ENCODE peak calls at places on chromosomes 4 and X, in seven cellular contexts. I is uterus, C is NB4, E is SK-N-SH, L is HCT116, A is astrocyte of the spinal cord, Z is neural progenitor cell. M is an unnamed sample.

GRCh38 chr4:36159208-36159607 is 85.1 kb downstream of the ARAP2 start:
- DNase-seq in E (peak), Z (no peak), C (peak), I (no peak), L (no peak), A (no peak), M (peak)

GRCh38 chrX:1164322-1165288 is 47.8 kb downstream of the CRLF2 start:
- DNase-seq in A (no peak), I (no peak), C (peak), L (no peak), E (peak), Z (peak), M (no peak)

GRCh38 chrX:19629541-19629940 is 114.2 kb upstream of the MAP3K15 start:
- DNase-seq in Z (no peak), C (no peak), I (no peak), L (no peak), A (no peak), E (peak), M (no peak)

GRCh38 chrX:136674270-136674986 is 26.5 kb downstream of the CD40LG start:
- DNase-seq in L (no peak), C (no peak), I (no peak), E (no peak), Z (no peak), A (no peak), M (no peak)

GRCh38 chrX:21373637-21374162 is 518 bp upstream of the CNKSR2 start:
- DNase-seq in Z (peak), C (no peak), A (no peak), E (no peak), I (no peak), L (no peak), M (peak)

GRCh38 chr4:151133311-151133710 is 33.9 kb downstream of the RPS3A start:
- DNase-seq in E (no peak), I (no peak), A (no peak), Z (no peak), C (no peak), L (no peak), M (no peak)

GRCh38 chrX:44669626-44670025 is 127.0 kb upstream of the FUNDC1 start:
- DNase-seq in C (no peak), I (no peak), Z (no peak), E (no peak), A (no peak), L (no peak), M (no peak)

GRCh38 chrX:23656684-23657083 is 10.6 kb upstream of the PRDX4 start:
- DNase-seq in A (no peak), C (no peak), Z (no peak), I (no peak), E (no peak), L (no peak), M (no peak)

GRCh38 chr4:69896530-69897116 is 34.2 kb upstream of the CSN1S1 start:
- DNase-seq in Z (peak), A (peak), I (no peak), C (peak), E (no peak), L (peak), M (no peak)

GRCh38 chr4:186642530-186642929 is 81.1 kb downstream of the FAT1 start:
- DNase-seq in A (no peak), Z (no peak), E (no peak), L (no peak), I (no peak), C (peak), M (no peak)

GRCh38 chr4:84681488-84682274 is 98.8 kb downstream of the CDS1 start:
- DNase-seq in L (no peak), C (peak), E (no peak), I (no peak), A (peak), Z (peak), M (no peak)

GRCh38 chr4:173318648-173319211 is 15.4 kb downstream of the HMGB2 start:
- DNase-seq in Z (no peak), C (peak), L (peak), E (peak), A (peak), I (no peak), M (no peak)

GRCh38 chrX:39927380-39927779 is 170.4 kb downstream of the BCOR start:
- DNase-seq in I (no peak), L (no peak), Z (no peak), C (no peak), E (no peak), A (no peak), M (no peak)

GRCh38 chr4:42119916-42120315 is 32.5 kb downstream of the BEND4 start:
- DNase-seq in L (no peak), C (no peak), A (no peak), I (no peak), Z (no peak), E (no peak), M (no peak)

GRCh38 chr4:157664726-157665125 is 444.2 kb downstream of the GRIA2 start:
- DNase-seq in A (peak), C (no peak), I (no peak), L (peak), E (no peak), Z (no peak), M (no peak)

GRCh38 chr4:99300934-99301333 is 10.1 kb upstream of the ADH1A start:
- DNase-seq in Z (no peak), L (no peak), A (peak), C (no peak), I (peak), E (no peak), M (no peak)

GRCh38 chr4:48093949-48094550 is 40.0 kb downstream of the TXK start:
- DNase-seq in A (peak), Z (peak), E (no peak), L (no peak), C (no peak), I (no peak), M (no peak)

GRCh38 chr4:686371-687040 is 2.4 kb downstream of the SLC49A3 start:
- DNase-seq in A (no peak), I (no peak), E (no peak), C (no peak), Z (no peak), L (no peak), M (no peak)

GRCh38 chrX:122878269-122878668 is 305.8 kb upstream of the GRIA3 start:
- DNase-seq in L (no peak), I (no peak), Z (no peak), E (no peak), A (no peak), C (no peak), M (no peak)

GRCh38 chr4:144861471-144861870 is 215.5 kb downstream of the HHIP start:
- DNase-seq in I (no peak), E (no peak), C (no peak), A (no peak), Z (no peak), L (no peak), M (no peak)

GRCh38 chr4:8328866-8329559 is 59.5 kb downstream of the HTRA3 start:
- DNase-seq in E (no peak), C (no peak), Z (no peak), A (no peak), L (no peak), I (peak), M (peak)

GRCh38 chr4:188934320-188934975 is 795.2 kb downstream of the TRIML1 start:
- DNase-seq in E (no peak), C (no peak), L (peak), I (no peak), A (peak), Z (no peak), M (no peak)

GRCh38 chr4:37826282-37827029 is at the start of gene PGM2:
- DNase-seq in Z (peak), C (peak), A (peak), L (peak), E (peak), I (peak), M (peak)

GRCh38 chr4:37827802-37828321 is 1.4 kb downstream of the PGM2 start:
- DNase-seq in A (no peak), Z (peak), C (no peak), I (no peak), L (no peak), E (no peak), M (no peak)

GRCh38 chr4:37827030-37827705 is 682 bp downstream of the PGM2 start:
- DNase-seq in I (peak), Z (no peak), A (peak), L (no peak), E (no peak), C (peak), M (no peak)

GRCh38 chr4:37828843-37829242 is 2.4 kb downstream of the PGM2 start:
- DNase-seq in Z (no peak), C (no peak), I (no peak), E (no peak), L (no peak), A (no peak), M (no peak)

GRCh38 chr4:37830640-37831039 is 4.2 kb downstream of the PGM2 start:
- DNase-seq in E (no peak), C (no peak), A (no peak), L (no peak), Z (no peak), I (no peak), M (peak)
- H3K4me3 ChIP-seq in E (no peak), C (no peak), A (no peak), L (no peak), Z (no peak), I (no peak), M (no peak)

GRCh38 chrX:70998402-70999027 is 67.6 kb upstream of the SLC7A3 start:
- DNase-seq in E (no peak), L (no peak), A (peak), Z (peak), I (peak), C (peak), M (peak)
- TF ChIP-seq CTCF in E (peak), L (peak), A (peak), Z (peak), I (no peak), C (no peak), M (peak)

GRCh38 chr4:27811928-27812327 is 951.3 kb downstream of the STIM2 start:
- DNase-seq in Z (no peak), L (no peak), A (no peak), I (no peak), E (no peak), C (no peak), M (no peak)
- H3K4me3 ChIP-seq in Z (no peak), L (no peak), A (no peak), I (no peak), E (no peak), C (no peak), M (no peak)

DNA sequence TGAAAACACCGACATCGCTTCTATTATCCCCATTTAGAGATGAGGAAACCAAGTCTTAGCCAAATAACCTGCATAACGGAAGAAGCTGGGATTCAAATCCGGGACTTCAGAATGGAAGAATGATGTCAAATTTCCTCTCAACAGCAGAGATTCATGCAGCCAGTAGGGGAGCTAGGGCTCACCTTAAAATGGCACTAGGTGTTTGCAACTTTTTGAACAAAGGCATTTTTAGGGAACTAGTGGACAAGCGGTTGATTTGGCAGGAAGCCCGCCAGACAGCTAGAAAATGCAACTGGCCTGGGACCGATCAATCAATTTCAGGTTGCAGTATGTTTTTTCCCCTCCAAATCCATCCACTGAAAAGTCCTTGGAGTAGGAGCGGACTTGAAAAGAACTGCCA is 224.2 kb downstream of the PTTG2 start:
- DNase-seq in E (no peak), I (no peak), A (no peak), Z (no peak), C (peak), L (no peak), M (no peak)
- TF ChIP-seq CTCF in E (peak), I (no peak), A (peak), Z (no peak), C (peak), L (peak), M (peak)

DNA sequence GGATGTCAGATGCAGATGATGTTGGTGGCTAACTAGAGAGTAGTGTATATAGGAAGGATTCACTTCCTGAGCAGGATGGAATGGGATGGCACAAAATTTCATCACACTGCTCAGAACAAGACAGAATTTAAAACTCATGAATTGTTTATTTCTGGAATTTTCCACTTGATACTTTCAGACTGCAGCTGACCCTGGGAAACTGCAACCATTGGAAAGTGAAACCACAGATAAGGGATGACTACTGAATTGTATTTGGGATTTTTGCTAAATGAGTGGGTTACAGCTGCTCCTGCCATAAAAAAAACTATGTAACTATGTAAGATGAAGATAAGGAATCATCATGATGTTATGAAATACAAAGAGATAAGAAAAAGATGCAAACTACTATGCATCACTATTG is 51.4 kb downstream of the NPY5R start:
- DNase-seq in I (no peak), C (no peak), L (no peak), Z (no peak), E (no peak), A (peak), M (no peak)
- H3K4me3 ChIP-seq in I (no peak), C (no peak), L (no peak), Z (no peak), E (no peak), A (no peak), M (no peak)

DNA sequence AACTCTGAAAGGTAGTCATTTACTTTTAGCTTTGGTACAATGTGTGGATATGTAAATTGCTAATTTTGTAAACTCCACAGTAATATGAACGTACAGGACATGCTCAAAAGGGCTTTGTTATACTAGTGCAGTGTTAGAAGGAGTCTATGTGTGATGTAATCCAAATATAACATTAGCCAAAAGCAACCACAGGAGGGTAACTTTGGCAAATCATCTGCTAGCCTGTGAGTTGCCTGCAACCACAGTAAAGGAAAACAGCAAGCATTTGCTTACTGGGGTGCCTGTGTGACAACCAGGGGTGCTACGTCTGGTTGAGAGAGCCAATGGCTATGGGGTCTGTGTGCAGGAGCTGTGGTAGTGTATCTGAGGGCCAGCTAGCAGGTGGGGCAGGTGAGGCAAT is 245.8 kb downstream of the ADAMTS3 start:
- DNase-seq in I (no peak), Z (no peak), L (no peak), C (no peak), A (peak), E (no peak), M (no peak)
- TF ChIP-seq CTCF in I (no peak), Z (no peak), L (no peak), C (no peak), A (no peak), E (no peak), M (no peak)

DNA sequence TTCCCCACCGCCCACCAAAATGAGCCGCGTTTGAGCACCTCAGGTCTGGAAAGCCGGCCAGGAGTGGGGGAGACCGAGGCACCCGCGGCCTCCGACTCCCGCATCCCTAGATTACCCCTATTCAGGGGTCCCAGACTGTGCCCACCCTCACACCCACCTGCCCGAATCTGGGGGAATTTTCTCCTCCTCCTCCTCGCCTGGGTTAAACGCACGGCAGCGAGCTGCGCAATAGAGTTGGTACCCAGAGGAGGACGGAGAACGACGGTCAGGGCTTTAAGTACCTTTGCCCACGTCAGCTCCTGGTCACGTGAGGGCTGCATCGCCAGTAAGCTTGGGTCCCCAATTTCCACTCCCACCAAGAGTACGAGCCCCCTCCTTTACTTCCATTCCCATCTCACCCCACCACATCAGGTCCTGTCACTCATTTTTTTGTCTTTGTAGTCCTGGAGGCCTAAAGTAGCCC is at the start of gene ARMCX2:
- DNase-seq in Z (peak), I (peak), A (peak), E (peak), L (no peak), C (no peak), M (peak)
- H3K4me3 ChIP-seq in Z (peak), I (peak), A (peak), E (peak), L (no peak), C (no peak), M (peak)

DNA sequence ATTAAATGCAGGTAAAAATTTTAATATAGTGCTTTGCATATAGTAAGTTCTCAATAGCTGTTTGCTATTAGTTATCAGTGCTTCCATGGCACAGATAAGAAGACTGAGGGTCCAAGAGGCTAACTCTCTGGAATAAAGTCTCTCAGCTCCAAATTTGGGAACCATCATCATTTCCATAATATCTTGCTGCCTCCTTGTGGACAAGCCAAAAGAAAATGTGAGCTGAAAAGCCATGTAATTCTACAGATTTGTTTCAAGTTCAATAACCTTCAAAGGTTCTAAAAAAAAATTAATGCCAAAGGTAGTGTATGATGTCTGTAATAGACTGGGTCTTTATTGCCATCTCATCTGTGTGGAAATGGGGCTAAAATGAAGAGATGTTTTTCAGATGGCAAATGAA is 136.9 kb upstream of the VCX start:
- DNase-seq in Z (no peak), C (no peak), I (no peak), E (no peak), L (no peak), A (peak), M (no peak)
- TF ChIP-seq CTCF in Z (peak), C (no peak), I (no peak), E (peak), L (no peak), A (peak), M (no peak)